ENCODE peak calls at places on chromosomes 5 and 9, in four cellular contexts. V, F, O and Q are unnamed samples.
A peak's percentile ranks its signal among the peaks of the same experiment; 100 is the strongest.

GRCh38 chr5:151164687-151165392 is 7.3 kb upstream of the ANXA6 start:
- DNase-seq in O (peak; percentile 80), V (peak; percentile 76), F (peak; percentile 87), Q (peak; percentile 79)

GRCh38 chr5:119795768-119796167 is 166.4 kb downstream of the FAM170A start:
- DNase-seq in O (no peak), V (no peak), F (no peak), Q (no peak)

GRCh38 chr9:21590058-21590996 is 108.2 kb upstream of the IFNE start:
- DNase-seq in F (no peak), V (no peak), O (no peak), Q (no peak)

GRCh38 chr9:106921341-106921899 is 58.5 kb downstream of the ZNF462 start:
- DNase-seq in V (peak; percentile 80), O (no peak), F (peak; percentile 83), Q (peak; percentile 29)

GRCh38 chr9:4690144-4690543 is 10.8 kb downstream of the CDC37L1 start:
- DNase-seq in F (no peak), O (no peak), V (no peak), Q (no peak)

GRCh38 chr5:181167814-181168488 is 20.6 kb downstream of the OR2V2 start:
- DNase-seq in O (peak; percentile 83), V (no peak), F (no peak), Q (peak; percentile 79)

GRCh38 chr9:22098636-22099332 is 89.7 kb upstream of the CDKN2B start:
- DNase-seq in O (no peak), F (no peak), V (no peak), Q (no peak)

GRCh38 chr9:114450833-114451706 is 54.2 kb downstream of the WHRN start:
- DNase-seq in F (no peak), V (no peak), O (no peak), Q (no peak)

GRCh38 chr9:89886281-89886700 is 281.5 kb downstream of the GADD45G start:
- DNase-seq in F (no peak), O (no peak), V (peak; percentile 29), Q (no peak)

GRCh38 chr5:126477281-126477680 is 54.1 kb downstream of the GRAMD2B start:
- DNase-seq in F (peak; percentile 17), V (no peak), O (no peak), Q (no peak)

GRCh38 chr9:134967547-134967930 is 49.8 kb upstream of the FCN1 start:
- DNase-seq in V (no peak), F (no peak), O (peak; percentile 42), Q (no peak)

GRCh38 chr5:136080483-136081180 is 51.8 kb downstream of the TGFBI start:
- DNase-seq in F (peak; percentile 90), O (peak; percentile 52), V (peak; percentile 95), Q (no peak)

GRCh38 chr5:22249209-22249608 is 603.9 kb downstream of the CDH12 start:
- DNase-seq in F (no peak), V (no peak), O (no peak), Q (no peak)

GRCh38 chr5:118326496-118327045 is 661.8 kb downstream of the DTWD2 start:
- DNase-seq in O (no peak), F (peak; percentile 8), V (peak; percentile 81), Q (no peak)

GRCh38 chr5:28164568-28164967 is 1126.2 kb upstream of the CDH9 start:
- DNase-seq in F (no peak), O (no peak), V (no peak), Q (no peak)

GRCh38 chr5:176955895-176956294 is 50.7 kb downstream of the UIMC1 start:
- DNase-seq in F (peak; percentile 22), O (no peak), V (peak; percentile 70), Q (no peak)

GRCh38 chr5:126780165-126780827 is 3.4 kb downstream of the LMNB1 start:
- DNase-seq in F (peak; percentile 84), O (no peak), V (peak; percentile 81), Q (peak; percentile 32)

GRCh38 chr5:10701567-10702039 is 59.4 kb downstream of the DAP start:
- DNase-seq in F (peak; percentile 61), V (peak; percentile 65), O (peak; percentile 36), Q (peak; percentile 45)

GRCh38 chr5:99320461-99320860 is 391.7 kb upstream of the CHD1 start:
- DNase-seq in O (no peak), V (no peak), F (no peak), Q (no peak)

GRCh38 chr9:134230092-134230941 is 66.0 kb upstream of the RNU6ATAC start:
- DNase-seq in V (no peak), O (no peak), F (no peak), Q (no peak)

GRCh38 chr9:134765785-134766184 is 114.8 kb upstream of the FCN2 start:
- DNase-seq in O (no peak), F (no peak), V (no peak), Q (no peak)

GRCh38 chr5:54229041-54229780 is 81.2 kb downstream of the ARL15 start:
- DNase-seq in V (peak; percentile 62), F (peak; percentile 71), O (peak; percentile 88), Q (peak; percentile 69)

DNA sequence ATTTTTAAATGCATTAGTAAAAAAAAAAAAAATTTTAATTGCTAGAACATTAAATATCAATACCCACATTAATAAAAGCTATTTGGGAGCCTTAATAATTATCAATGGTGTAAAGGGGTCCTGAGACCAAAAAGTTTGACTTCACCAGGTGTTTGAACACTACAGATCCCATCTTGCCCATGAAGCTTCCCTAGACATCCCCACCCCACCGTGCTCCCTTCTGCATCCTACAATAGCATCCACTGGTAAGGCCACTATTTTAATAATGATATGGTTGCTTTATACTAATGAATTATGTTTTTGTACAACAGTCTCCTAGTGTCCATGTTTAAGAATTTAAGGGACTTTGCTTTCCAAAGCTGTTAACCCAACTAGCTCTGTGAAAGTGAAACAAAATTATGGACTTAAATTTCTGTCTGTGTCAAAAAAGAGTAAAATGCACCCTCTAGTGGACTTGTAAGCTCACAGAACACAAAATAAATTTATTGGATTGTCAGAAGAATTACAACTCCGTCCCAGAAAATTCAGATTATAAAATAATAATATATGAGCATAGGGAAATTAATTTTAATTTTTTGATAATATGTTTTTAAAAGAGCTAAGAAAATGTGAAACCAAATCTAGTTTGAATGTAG is 76.0 kb downstream of the ARL15 start:
- DNase-seq in V (peak; percentile 64), O (no peak), F (peak; percentile 73), Q (no peak)
- TF ChIP-seq CTCF in V (peak; percentile 57), O (peak; percentile 63), F (peak; percentile 66), Q (peak; percentile 70)

GRCh38 chr5:153827407-153827806 is 211.3 kb downstream of the FAM114A2 start:
- DNase-seq in V (no peak), O (no peak), F (no peak), Q (no peak)
- TF ChIP-seq CTCF in V (peak; percentile 22), O (no peak), F (no peak), Q (no peak)

GRCh38 chr5:34731435-34732232 is 75.5 kb downstream of the RAI14 start:
- DNase-seq in V (no peak), O (no peak), F (no peak), Q (no peak)

DNA sequence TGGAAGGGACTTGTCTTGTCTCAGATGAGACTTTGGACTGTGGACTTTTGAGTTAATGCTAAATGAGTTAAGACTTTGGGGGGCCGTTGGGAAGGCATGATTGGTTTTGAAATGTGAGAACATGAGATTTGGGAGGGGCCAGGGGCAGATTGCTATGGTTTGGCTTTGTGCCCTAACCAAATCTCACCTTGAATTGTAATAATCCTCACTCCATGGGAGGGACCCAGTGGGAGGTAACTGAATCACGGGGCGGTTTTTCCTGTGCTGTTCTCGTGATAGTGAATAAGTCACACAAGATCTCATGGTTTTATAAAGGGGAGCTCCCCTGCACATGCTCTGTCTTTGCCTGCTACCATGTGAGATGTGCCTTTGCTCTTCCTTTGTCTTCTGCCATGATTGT is 72.1 kb downstream of the RAI14 start:
- DNase-seq in F (no peak), V (no peak), O (no peak), Q (no peak)
- TF ChIP-seq CTCF in F (no peak), V (no peak), O (no peak), Q (no peak)

GRCh38 chr5:113226337-113226736 is 208.5 kb downstream of the TSSK1B start:
- DNase-seq in V (no peak), F (no peak), O (no peak), Q (no peak)
- TF ChIP-seq CTCF in V (no peak), F (no peak), O (no peak), Q (no peak)

GRCh38 chr5:159910207-159910842 is 6.0 kb upstream of the ADRA1B start:
- DNase-seq in O (no peak), V (no peak), F (no peak), Q (no peak)

GRCh38 chr5:159908201-159908940 is 7.9 kb upstream of the ADRA1B start:
- DNase-seq in O (no peak), V (peak; percentile 77), F (peak; percentile 91), Q (no peak)

GRCh38 chr5:159907689-159908088 is 8.6 kb upstream of the ADRA1B start:
- DNase-seq in F (no peak), V (no peak), O (no peak), Q (no peak)

GRCh38 chr5:159910843-159911229 is 5.4 kb upstream of the ADRA1B start:
- DNase-seq in O (no peak), F (no peak), V (no peak), Q (no peak)

DNA sequence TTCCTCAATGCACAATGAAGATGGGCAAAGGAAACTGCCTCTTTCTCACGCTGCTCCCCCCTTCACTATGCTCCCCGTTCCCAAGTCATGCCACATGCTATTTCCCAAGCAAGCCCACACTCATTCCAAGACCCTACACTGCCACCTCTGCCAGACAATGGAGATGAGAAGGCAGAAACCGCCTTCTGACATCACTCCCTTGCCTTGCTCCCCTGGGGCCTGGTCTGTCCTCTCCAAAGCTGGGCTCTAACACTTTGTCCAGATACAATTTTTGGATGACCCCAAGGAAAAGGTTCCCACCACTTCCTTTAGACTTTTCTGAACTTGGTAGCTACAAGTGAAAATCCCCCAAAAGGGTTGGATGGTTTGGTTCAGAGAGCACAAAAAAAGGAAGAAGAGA is 7.2 kb upstream of the ADRA1B start:
- DNase-seq in V (no peak), F (no peak), O (no peak), Q (no peak)
- TF ChIP-seq CTCF in V (no peak), F (no peak), O (no peak), Q (no peak)